ENCODE peak calls at places on chromosomes 3 and 15, in eight cellular contexts. One of them, this sample, is unnamed.

GRCh38 chr15:77531191-77532000 is 101.3 kb downstream of the LINGO1 start:
- DNase-seq in cardiac fibroblast: no peak
- DNase-seq in osteoblast: no peak
- DNase-seq in lower lobe of right lung: peak; percentile 32
- DNase-seq in brain microvascular endothelial cell: no peak
- DNase-seq in PC-3: no peak
- DNase-seq in ovary: no peak
- DNase-seq in H7: no peak
- DNase-seq in this sample: no peak

GRCh38 chr3:146948985-146949384 is 343.8 kb upstream of the PLSCR5 start:
- DNase-seq in brain microvascular endothelial cell: no peak
- DNase-seq in ovary: no peak
- DNase-seq in PC-3: no peak
- DNase-seq in osteoblast: no peak
- DNase-seq in cardiac fibroblast: no peak
- DNase-seq in H7: no peak
- DNase-seq in lower lobe of right lung: no peak
- DNase-seq in this sample: no peak

GRCh38 chr3:39910828-39911464 is 101.5 kb downstream of the MYRIP start:
- DNase-seq in cardiac fibroblast: peak; percentile 59
- DNase-seq in lower lobe of right lung: no peak
- DNase-seq in ovary: no peak
- DNase-seq in PC-3: no peak
- DNase-seq in brain microvascular endothelial cell: no peak
- DNase-seq in osteoblast: no peak
- DNase-seq in H7: no peak
- DNase-seq in this sample: peak; percentile 26

GRCh38 chr3:108159865-108160264 is 62.4 kb downstream of the IFT57 start:
- DNase-seq in PC-3: peak; percentile 80
- DNase-seq in H7: no peak
- DNase-seq in cardiac fibroblast: peak; percentile 51
- DNase-seq in brain microvascular endothelial cell: no peak
- DNase-seq in lower lobe of right lung: no peak
- DNase-seq in ovary: no peak
- DNase-seq in osteoblast: no peak
- DNase-seq in this sample: peak; percentile 41

GRCh38 chr3:6862880-6863195 is 1.9 kb downstream of the GRM7 start:
- DNase-seq in osteoblast: peak; percentile 68
- DNase-seq in brain microvascular endothelial cell: no peak
- DNase-seq in PC-3: no peak
- DNase-seq in cardiac fibroblast: no peak
- DNase-seq in ovary: no peak
- DNase-seq in H7: no peak
- DNase-seq in lower lobe of right lung: no peak
- DNase-seq in this sample: no peak

GRCh38 chr3:183733553-183733952 is 36.0 kb downstream of the YEATS2 start:
- DNase-seq in brain microvascular endothelial cell: no peak
- DNase-seq in lower lobe of right lung: no peak
- DNase-seq in ovary: no peak
- DNase-seq in PC-3: no peak
- DNase-seq in cardiac fibroblast: no peak
- DNase-seq in osteoblast: no peak
- DNase-seq in H7: no peak
- DNase-seq in this sample: no peak

GRCh38 chr3:181711325-181712135 is at the start of gene SOX2:
- DNase-seq in brain microvascular endothelial cell: no peak
- DNase-seq in osteoblast: peak; percentile 92
- DNase-seq in H7: peak; percentile 99
- DNase-seq in lower lobe of right lung: peak; percentile 74
- DNase-seq in ovary: no peak
- DNase-seq in PC-3: peak; percentile 69
- DNase-seq in cardiac fibroblast: peak; percentile 30
- DNase-seq in this sample: peak; percentile 39

GRCh38 chr15:40590635-40591105 is 3.4 kb upstream of the KNL1 start:
- DNase-seq in PC-3: no peak
- DNase-seq in ovary: no peak
- DNase-seq in lower lobe of right lung: no peak
- DNase-seq in brain microvascular endothelial cell: no peak
- DNase-seq in H7: no peak
- DNase-seq in cardiac fibroblast: peak; percentile 7
- DNase-seq in osteoblast: no peak
- DNase-seq in this sample: peak; percentile 36

GRCh38 chr3:73365756-73366397 is 258.9 kb downstream of the PDZRN3 start:
- DNase-seq in brain microvascular endothelial cell: peak; percentile 1
- DNase-seq in cardiac fibroblast: peak; percentile 55
- DNase-seq in ovary: peak; percentile 72
- DNase-seq in lower lobe of right lung: no peak
- DNase-seq in osteoblast: peak; percentile 88
- DNase-seq in PC-3: no peak
- DNase-seq in H7: no peak
- DNase-seq in this sample: peak; percentile 56

GRCh38 chr3:94524102-94524922 is 461.5 kb downstream of the NSUN3 start:
- DNase-seq in lower lobe of right lung: no peak
- DNase-seq in osteoblast: peak; percentile 45
- DNase-seq in PC-3: no peak
- DNase-seq in ovary: peak; percentile 8
- DNase-seq in H7: no peak
- DNase-seq in brain microvascular endothelial cell: no peak
- DNase-seq in cardiac fibroblast: no peak
- DNase-seq in this sample: no peak

GRCh38 chr15:91904942-91905341 is 51.4 kb downstream of the SLCO3A1 start:
- DNase-seq in H7: no peak
- DNase-seq in cardiac fibroblast: no peak
- DNase-seq in PC-3: no peak
- DNase-seq in osteoblast: no peak
- DNase-seq in brain microvascular endothelial cell: no peak
- DNase-seq in lower lobe of right lung: no peak
- DNase-seq in ovary: no peak
- DNase-seq in this sample: no peak

GRCh38 chr3:71050133-71050520 is 533.4 kb downstream of the FOXP1 start:
- DNase-seq in PC-3: peak; percentile 81
- DNase-seq in lower lobe of right lung: no peak
- DNase-seq in ovary: no peak
- DNase-seq in osteoblast: no peak
- DNase-seq in H7: no peak
- DNase-seq in cardiac fibroblast: peak; percentile 65
- DNase-seq in brain microvascular endothelial cell: peak; percentile 84
- DNase-seq in this sample: peak; percentile 70

GRCh38 chr3:156187146-156187769 is 66.9 kb downstream of the KCNAB1 start:
- DNase-seq in ovary: no peak
- DNase-seq in brain microvascular endothelial cell: peak; percentile 21
- DNase-seq in cardiac fibroblast: peak; percentile 67
- DNase-seq in PC-3: peak; percentile 56
- DNase-seq in H7: no peak
- DNase-seq in lower lobe of right lung: no peak
- DNase-seq in osteoblast: peak; percentile 52
- DNase-seq in this sample: peak; percentile 40

GRCh38 chr3:194110483-194110882 is 25.5 kb upstream of the HES1 start:
- DNase-seq in osteoblast: no peak
- DNase-seq in ovary: no peak
- DNase-seq in H7: no peak
- DNase-seq in brain microvascular endothelial cell: no peak
- DNase-seq in cardiac fibroblast: no peak
- DNase-seq in PC-3: no peak
- DNase-seq in lower lobe of right lung: no peak
- DNase-seq in this sample: no peak

GRCh38 chr15:34808016-34808415 is 12.7 kb upstream of the ACTC1 start:
- DNase-seq in lower lobe of right lung: no peak
- DNase-seq in ovary: no peak
- DNase-seq in PC-3: peak; percentile 27
- DNase-seq in brain microvascular endothelial cell: peak; percentile 41
- DNase-seq in osteoblast: no peak
- DNase-seq in H7: no peak
- DNase-seq in cardiac fibroblast: peak; percentile 41
- DNase-seq in this sample: peak; percentile 18

GRCh38 chr3:47145272-47145671 is 18.6 kb downstream of the SETD2 start:
- DNase-seq in lower lobe of right lung: no peak
- DNase-seq in cardiac fibroblast: no peak
- DNase-seq in brain microvascular endothelial cell: no peak
- DNase-seq in ovary: no peak
- DNase-seq in osteoblast: no peak
- DNase-seq in PC-3: no peak
- DNase-seq in H7: no peak
- DNase-seq in this sample: no peak

GRCh38 chr3:193040836-193041672 is 123.4 kb upstream of the MB21D2 start:
- DNase-seq in PC-3: peak; percentile 81
- DNase-seq in osteoblast: no peak
- DNase-seq in cardiac fibroblast: peak; percentile 71
- DNase-seq in brain microvascular endothelial cell: peak; percentile 40
- DNase-seq in lower lobe of right lung: no peak
- DNase-seq in ovary: no peak
- DNase-seq in H7: peak; percentile 56
- DNase-seq in this sample: peak; percentile 66

GRCh38 chr3:130895690-130896089 is 1.8 kb downstream of the ATP2C1 start:
- DNase-seq in PC-3: no peak
- DNase-seq in ovary: no peak
- DNase-seq in cardiac fibroblast: no peak
- DNase-seq in brain microvascular endothelial cell: no peak
- DNase-seq in H7: no peak
- DNase-seq in lower lobe of right lung: no peak
- DNase-seq in osteoblast: peak; percentile 37
- DNase-seq in this sample: no peak

GRCh38 chr3:78165876-78166275 is 1126.0 kb downstream of the ROBO2 start:
- DNase-seq in H7: no peak
- DNase-seq in lower lobe of right lung: no peak
- DNase-seq in cardiac fibroblast: peak; percentile 16
- DNase-seq in PC-3: peak; percentile 48
- DNase-seq in ovary: no peak
- DNase-seq in brain microvascular endothelial cell: no peak
- DNase-seq in osteoblast: no peak
- DNase-seq in this sample: peak; percentile 17

DNA sequence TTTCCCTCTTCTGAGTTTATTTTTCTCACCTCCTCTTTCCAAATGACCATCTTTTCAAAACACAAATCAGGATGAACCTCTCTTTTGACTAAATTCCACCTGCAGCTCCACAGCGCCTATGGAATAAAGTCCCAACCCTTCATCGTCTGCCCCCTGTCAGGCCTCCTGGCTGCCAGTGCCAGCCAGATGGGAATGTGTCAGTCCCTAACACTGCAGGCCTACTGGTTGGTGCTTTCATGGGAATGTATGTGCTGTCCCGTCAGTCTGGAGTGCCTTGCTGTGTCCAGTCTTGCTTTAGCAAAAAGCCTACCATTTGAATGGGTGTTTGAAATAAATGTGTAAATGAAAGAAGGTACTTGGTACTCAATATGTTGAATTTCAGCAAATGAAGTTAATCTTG is 310.1 kb downstream of the THSD4 start:
- DNase-seq in cardiac fibroblast: no peak
- DNase-seq in PC-3: peak; percentile 1
- DNase-seq in brain microvascular endothelial cell: no peak
- DNase-seq in H7: no peak
- DNase-seq in ovary: no peak
- DNase-seq in osteoblast: no peak
- DNase-seq in lower lobe of right lung: no peak
- DNase-seq in this sample: no peak
- H3K4me3 ChIP-seq in cardiac fibroblast: no peak overlapping the region
- H3K4me3 ChIP-seq in PC-3: no peak overlapping the region
- H3K4me3 ChIP-seq in brain microvascular endothelial cell: no peak overlapping the region
- H3K4me3 ChIP-seq in H7: no peak overlapping the region
- H3K4me3 ChIP-seq in ovary: no peak overlapping the region
- H3K4me3 ChIP-seq in osteoblast: no peak overlapping the region
- H3K4me3 ChIP-seq in lower lobe of right lung: no peak overlapping the region
- H3K4me3 ChIP-seq in this sample: no peak overlapping the region

GRCh38 chr3:185153861-185154629 is 1.2 kb upstream of the C3orf70 start:
- DNase-seq in PC-3: no peak
- DNase-seq in osteoblast: no peak
- DNase-seq in ovary: no peak
- DNase-seq in cardiac fibroblast: no peak
- DNase-seq in brain microvascular endothelial cell: no peak
- DNase-seq in H7: peak; percentile 55
- DNase-seq in lower lobe of right lung: no peak
- DNase-seq in this sample: no peak
- H3K4me3 ChIP-seq in PC-3: no peak overlapping the region
- H3K4me3 ChIP-seq in osteoblast: no peak overlapping the region
- H3K4me3 ChIP-seq in ovary: peak overlapping the region; percentile 67
- H3K4me3 ChIP-seq in cardiac fibroblast: no peak overlapping the region
- H3K4me3 ChIP-seq in brain microvascular endothelial cell: peak overlapping the region; percentile 65
- H3K4me3 ChIP-seq in H7: no peak overlapping the region
- H3K4me3 ChIP-seq in lower lobe of right lung: no peak overlapping the region
- H3K4me3 ChIP-seq in this sample: no peak overlapping the region

DNA sequence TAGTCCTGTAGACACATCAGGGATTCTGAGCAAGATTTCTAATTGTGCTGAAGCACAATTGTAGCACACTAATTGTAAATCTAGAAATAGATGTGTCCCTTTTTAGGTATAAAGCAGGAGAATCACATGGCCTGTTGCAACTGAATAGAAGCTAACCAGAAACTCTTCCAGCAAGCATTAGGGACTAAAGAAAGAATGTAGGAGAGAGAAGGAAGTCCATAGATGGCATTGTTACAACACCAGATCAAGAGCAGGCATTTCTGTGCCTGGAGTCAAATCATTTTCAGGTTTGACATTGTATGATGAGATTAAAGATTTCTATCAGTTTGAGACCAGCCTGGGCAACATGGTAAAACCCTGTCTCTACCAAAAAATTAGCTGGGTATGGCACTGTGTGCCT is 27.4 kb downstream of the CALML4 start:
- DNase-seq in cardiac fibroblast: peak; percentile 29
- DNase-seq in H7: no peak
- DNase-seq in ovary: no peak
- DNase-seq in lower lobe of right lung: no peak
- DNase-seq in osteoblast: no peak
- DNase-seq in PC-3: no peak
- DNase-seq in brain microvascular endothelial cell: no peak
- DNase-seq in this sample: peak; percentile 57
- H3K4me3 ChIP-seq in cardiac fibroblast: no peak overlapping the region
- H3K4me3 ChIP-seq in H7: no peak overlapping the region
- H3K4me3 ChIP-seq in ovary: no peak overlapping the region
- H3K4me3 ChIP-seq in lower lobe of right lung: no peak overlapping the region
- H3K4me3 ChIP-seq in osteoblast: no peak overlapping the region
- H3K4me3 ChIP-seq in PC-3: no peak overlapping the region
- H3K4me3 ChIP-seq in brain microvascular endothelial cell: no peak overlapping the region
- H3K4me3 ChIP-seq in this sample: no peak overlapping the region

DNA sequence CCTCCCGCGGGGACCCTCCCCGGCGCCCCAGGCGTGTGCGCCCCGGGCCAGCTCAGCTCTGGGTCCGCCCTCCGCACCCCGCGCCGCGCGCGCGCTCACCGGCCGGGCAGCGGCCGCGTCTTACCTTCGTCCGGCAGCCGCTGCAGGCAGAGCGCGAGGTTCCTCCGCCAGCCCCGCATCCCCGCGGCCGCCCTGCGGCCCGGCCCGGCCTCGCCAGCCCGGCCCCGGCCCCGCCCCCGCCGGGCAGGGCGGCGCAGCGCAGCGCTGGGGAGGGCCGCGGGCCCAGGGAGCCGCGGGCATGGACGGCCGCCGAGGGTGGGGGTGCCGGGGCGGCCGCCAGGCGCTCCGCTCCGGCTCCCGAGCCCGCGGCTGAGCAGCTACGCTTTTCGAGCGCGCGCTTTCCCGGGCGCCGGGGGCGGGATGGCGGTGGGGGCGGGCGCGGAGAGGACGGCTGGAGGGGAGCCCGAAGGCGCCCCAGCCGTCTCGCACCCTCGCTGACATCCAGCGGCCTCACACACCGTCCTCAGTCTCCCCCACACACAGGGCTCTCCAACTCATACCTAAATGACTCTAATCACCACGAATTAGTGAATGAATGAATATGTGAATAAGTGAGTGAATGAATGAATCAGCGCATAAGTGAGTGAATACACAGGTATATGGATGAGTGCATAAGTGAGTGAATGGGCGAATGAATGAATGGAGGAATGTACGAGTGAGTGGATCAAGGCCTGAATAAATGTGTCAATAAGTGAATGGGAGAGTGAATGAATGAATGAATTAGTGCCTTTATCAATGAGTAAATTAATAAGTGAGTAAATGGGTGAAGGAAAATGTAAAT is 48.5 kb upstream of the CCDC174 start:
- DNase-seq in brain microvascular endothelial cell: no peak
- DNase-seq in osteoblast: peak; percentile 89
- DNase-seq in PC-3: peak; percentile 11
- DNase-seq in lower lobe of right lung: no peak
- DNase-seq in cardiac fibroblast: no peak
- DNase-seq in H7: peak; percentile 93
- DNase-seq in ovary: no peak
- DNase-seq in this sample: no peak
- H3K4me3 ChIP-seq in brain microvascular endothelial cell: no peak overlapping the region
- H3K4me3 ChIP-seq in osteoblast: no peak overlapping the region
- H3K4me3 ChIP-seq in PC-3: peak overlapping the region; percentile 55
- H3K4me3 ChIP-seq in lower lobe of right lung: peak overlapping the region; percentile 36
- H3K4me3 ChIP-seq in cardiac fibroblast: no peak overlapping the region
- H3K4me3 ChIP-seq in H7: peak overlapping the region; percentile 62
- H3K4me3 ChIP-seq in ovary: peak overlapping the region; percentile 1
- H3K4me3 ChIP-seq in this sample: no peak overlapping the region